ENCODE peak calls at places on chromosome 7, in seven cellular contexts. One of them, this sample, is unnamed.

GRCh38 chr7:33646166-33646565 is 259.2 kb upstream of the BMPER start:
- DNase-seq in Calu3: no peak
- DNase-seq in lung: no peak
- DNase-seq in ascending aorta: no peak
- DNase-seq in A549: no peak
- DNase-seq in fibroblast of mammary gland: no peak
- DNase-seq in cardiac fibroblast: no peak
- DNase-seq in this sample: no peak

GRCh38 chr7:16223963-16224707 is 197.2 kb downstream of the CRPPA start:
- DNase-seq in Calu3: no peak
- DNase-seq in lung: no peak
- DNase-seq in ascending aorta: no peak
- DNase-seq in A549: no peak
- DNase-seq in fibroblast of mammary gland: no peak
- DNase-seq in cardiac fibroblast: no peak
- DNase-seq in this sample: no peak

GRCh38 chr7:133940368-133940767 is 186.8 kb upstream of the LRGUK start:
- DNase-seq in Calu3: no peak
- DNase-seq in lung: no peak
- DNase-seq in ascending aorta: no peak
- DNase-seq in A549: no peak
- DNase-seq in fibroblast of mammary gland: no peak
- DNase-seq in cardiac fibroblast: no peak
- DNase-seq in this sample: no peak

GRCh38 chr7:5532520-5533335 is 109.1 kb upstream of the TNRC18 start:
- DNase-seq in Calu3: peak; percentile 95
- DNase-seq in lung: peak; percentile 78
- DNase-seq in ascending aorta: peak; percentile 81
- DNase-seq in A549: no peak
- DNase-seq in fibroblast of mammary gland: no peak
- DNase-seq in cardiac fibroblast: no peak
- DNase-seq in this sample: peak; percentile 28

GRCh38 chr7:116689787-116690186 is 17.8 kb downstream of the MET start:
- DNase-seq in Calu3: peak; percentile 45
- DNase-seq in lung: peak; percentile 58
- DNase-seq in ascending aorta: no peak
- DNase-seq in A549: no peak
- DNase-seq in fibroblast of mammary gland: no peak
- DNase-seq in cardiac fibroblast: peak; percentile 44
- DNase-seq in this sample: no peak

GRCh38 chr7:80127412-80128150 is 7.0 kb upstream of the GNAI1 start:
- DNase-seq in Calu3: peak; percentile 12
- DNase-seq in lung: no peak
- DNase-seq in ascending aorta: no peak
- DNase-seq in A549: no peak
- DNase-seq in fibroblast of mammary gland: no peak
- DNase-seq in cardiac fibroblast: no peak
- DNase-seq in this sample: no peak

GRCh38 chr7:139680676-139681462 is 96.9 kb downstream of the HIPK2 start:
- DNase-seq in Calu3: peak; percentile 63
- DNase-seq in lung: peak; percentile 51
- DNase-seq in ascending aorta: peak; percentile 94
- DNase-seq in A549: peak; percentile 90
- DNase-seq in fibroblast of mammary gland: peak; percentile 99
- DNase-seq in cardiac fibroblast: peak; percentile 99
- DNase-seq in this sample: no peak

GRCh38 chr7:127769696-127770400 is 117.9 kb downstream of the SND1 start:
- DNase-seq in Calu3: no peak
- DNase-seq in lung: no peak
- DNase-seq in ascending aorta: no peak
- DNase-seq in A549: no peak
- DNase-seq in fibroblast of mammary gland: no peak
- DNase-seq in cardiac fibroblast: peak; percentile 43
- DNase-seq in this sample: no peak

GRCh38 chr7:405489-406211 is 114.0 kb downstream of the PDGFA start:
- DNase-seq in Calu3: no peak
- DNase-seq in lung: no peak
- DNase-seq in ascending aorta: no peak
- DNase-seq in A549: no peak
- DNase-seq in fibroblast of mammary gland: no peak
- DNase-seq in cardiac fibroblast: no peak
- DNase-seq in this sample: no peak

GRCh38 chr7:27689045-27689877 is 26.6 kb upstream of the HIBADH start:
- DNase-seq in Calu3: peak; percentile 69
- DNase-seq in lung: no peak
- DNase-seq in ascending aorta: no peak
- DNase-seq in A549: no peak
- DNase-seq in fibroblast of mammary gland: no peak
- DNase-seq in cardiac fibroblast: peak; percentile 57
- DNase-seq in this sample: no peak

GRCh38 chr7:35820858-35821257 is 20.0 kb downstream of the SEPTIN7 start:
- DNase-seq in Calu3: no peak
- DNase-seq in lung: no peak
- DNase-seq in ascending aorta: no peak
- DNase-seq in A549: no peak
- DNase-seq in fibroblast of mammary gland: no peak
- DNase-seq in cardiac fibroblast: no peak
- DNase-seq in this sample: no peak

GRCh38 chr7:148694631-148695030 is 4.1 kb upstream of the CUL1 start:
- DNase-seq in Calu3: no peak
- DNase-seq in lung: no peak
- DNase-seq in ascending aorta: no peak
- DNase-seq in A549: no peak
- DNase-seq in fibroblast of mammary gland: no peak
- DNase-seq in cardiac fibroblast: no peak
- DNase-seq in this sample: no peak

GRCh38 chr7:47153571-47153970 is 428.3 kb downstream of the TNS3 start:
- DNase-seq in Calu3: peak; percentile 84
- DNase-seq in lung: peak; percentile 69
- DNase-seq in ascending aorta: no peak
- DNase-seq in A549: no peak
- DNase-seq in fibroblast of mammary gland: no peak
- DNase-seq in cardiac fibroblast: no peak
- DNase-seq in this sample: no peak

GRCh38 chr7:99379043-99379577 is 4.6 kb downstream of the ARPC1B start:
- DNase-seq in Calu3: no peak
- DNase-seq in lung: peak; percentile 80
- DNase-seq in ascending aorta: peak; percentile 94
- DNase-seq in A549: no peak
- DNase-seq in fibroblast of mammary gland: peak; percentile 98
- DNase-seq in cardiac fibroblast: peak; percentile 97
- DNase-seq in this sample: no peak

GRCh38 chr7:44912775-44913347 is 27.5 kb upstream of the PURB start:
- DNase-seq in Calu3: no peak
- DNase-seq in lung: no peak
- DNase-seq in ascending aorta: no peak
- DNase-seq in A549: no peak
- DNase-seq in fibroblast of mammary gland: peak; percentile 20
- DNase-seq in cardiac fibroblast: no peak
- DNase-seq in this sample: no peak

DNA sequence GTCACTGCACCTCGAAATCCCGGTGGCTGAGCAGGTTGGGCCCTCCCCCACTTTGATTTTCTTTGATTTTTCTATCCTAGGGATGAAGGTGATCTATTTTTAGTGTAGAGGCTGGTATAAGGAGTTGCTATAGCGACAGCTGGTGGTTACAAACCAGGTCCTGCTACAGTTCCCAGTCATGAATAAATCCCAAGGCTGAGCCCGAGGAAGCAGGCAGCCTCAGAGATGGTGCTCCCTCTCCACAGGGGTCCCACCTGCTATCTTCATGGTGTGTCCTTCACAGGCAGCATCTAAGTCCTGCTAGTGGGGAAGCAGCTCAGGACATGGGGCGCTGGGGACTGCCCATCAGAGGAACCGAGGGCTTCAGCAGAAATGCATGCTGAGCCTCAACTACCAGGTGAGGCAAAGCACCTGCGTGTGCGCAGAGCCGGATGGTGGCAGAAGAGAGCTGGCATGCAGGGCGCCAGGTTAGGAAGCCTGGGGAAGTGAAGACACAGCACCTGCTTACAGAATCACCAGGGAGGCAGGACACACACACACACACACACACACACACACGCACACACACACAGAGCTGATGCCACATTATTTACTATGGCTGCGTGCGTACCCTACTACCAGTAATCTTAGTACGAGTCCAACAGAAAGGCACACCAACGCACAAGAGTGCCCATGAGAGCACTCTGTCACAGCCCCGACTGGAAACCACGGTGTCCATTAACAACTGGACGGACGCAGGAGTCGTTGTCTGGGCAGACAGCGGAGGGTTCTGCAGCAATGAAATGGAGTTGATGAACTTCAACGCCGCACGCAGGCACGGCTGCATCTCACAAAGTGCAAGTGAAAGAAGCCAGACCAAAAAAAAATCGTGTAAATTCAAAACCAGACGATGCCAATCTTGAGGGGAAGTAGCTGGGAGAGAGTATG is 150.8 kb downstream of the PRKAG2 start:
- DNase-seq in Calu3: no peak
- DNase-seq in lung: no peak
- DNase-seq in ascending aorta: no peak
- DNase-seq in A549: no peak
- DNase-seq in fibroblast of mammary gland: no peak
- DNase-seq in cardiac fibroblast: no peak
- DNase-seq in this sample: no peak
- TF ChIP-seq CTCF in Calu3: no peak
- TF ChIP-seq CTCF in lung: no peak
- TF ChIP-seq CTCF in ascending aorta: no peak
- TF ChIP-seq CTCF in A549: no peak
- TF ChIP-seq CTCF in fibroblast of mammary gland: no peak
- TF ChIP-seq CTCF in cardiac fibroblast: no peak
- TF ChIP-seq CTCF in this sample: no peak

DNA sequence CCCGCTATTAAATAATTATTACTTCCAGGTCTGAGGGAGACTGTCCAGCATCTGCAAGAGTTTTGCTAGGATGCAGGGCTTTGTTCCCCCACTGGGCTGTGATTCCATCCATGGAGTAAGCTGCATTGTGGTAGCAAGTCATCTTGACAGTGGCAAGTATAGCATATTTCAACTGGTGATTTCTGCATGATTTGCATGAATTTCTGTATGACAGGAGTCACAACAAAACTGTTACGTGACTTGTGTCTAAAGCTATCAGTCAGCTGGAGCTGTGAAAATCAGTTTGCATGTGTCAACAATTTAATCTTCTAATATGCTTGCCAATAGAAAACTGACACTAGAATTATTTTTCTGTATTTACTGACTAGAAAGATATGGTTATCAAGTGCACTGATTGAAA is 344.3 kb downstream of the AUTS2 start:
- DNase-seq in Calu3: no peak
- DNase-seq in lung: no peak
- DNase-seq in ascending aorta: no peak
- DNase-seq in A549: no peak
- DNase-seq in fibroblast of mammary gland: no peak
- DNase-seq in cardiac fibroblast: no peak
- DNase-seq in this sample: no peak
- TF ChIP-seq CTCF in Calu3: no peak
- TF ChIP-seq CTCF in lung: no peak
- TF ChIP-seq CTCF in ascending aorta: no peak
- TF ChIP-seq CTCF in A549: no peak
- TF ChIP-seq CTCF in fibroblast of mammary gland: no peak
- TF ChIP-seq CTCF in cardiac fibroblast: no peak
- TF ChIP-seq CTCF in this sample: no peak

GRCh38 chr7:2892571-2892970 is 48.5 kb upstream of the GNA12 start:
- DNase-seq in Calu3: no peak
- DNase-seq in lung: no peak
- DNase-seq in ascending aorta: no peak
- DNase-seq in A549: no peak
- DNase-seq in fibroblast of mammary gland: no peak
- DNase-seq in cardiac fibroblast: no peak
- DNase-seq in this sample: no peak

GRCh38 chr7:2896141-2896540 is 52.0 kb upstream of the GNA12 start:
- DNase-seq in Calu3: no peak
- DNase-seq in lung: no peak
- DNase-seq in ascending aorta: no peak
- DNase-seq in A549: no peak
- DNase-seq in fibroblast of mammary gland: no peak
- DNase-seq in cardiac fibroblast: no peak
- DNase-seq in this sample: no peak

GRCh38 chr7:2894118-2894940 is 50.2 kb upstream of the GNA12 start:
- DNase-seq in Calu3: no peak
- DNase-seq in lung: no peak
- DNase-seq in ascending aorta: no peak
- DNase-seq in A549: no peak
- DNase-seq in fibroblast of mammary gland: no peak
- DNase-seq in cardiac fibroblast: no peak
- DNase-seq in this sample: no peak

GRCh38 chr7:2893411-2893861 is 49.3 kb upstream of the GNA12 start:
- DNase-seq in Calu3: no peak
- DNase-seq in lung: no peak
- DNase-seq in ascending aorta: no peak
- DNase-seq in A549: no peak
- DNase-seq in fibroblast of mammary gland: no peak
- DNase-seq in cardiac fibroblast: no peak
- DNase-seq in this sample: no peak

DNA sequence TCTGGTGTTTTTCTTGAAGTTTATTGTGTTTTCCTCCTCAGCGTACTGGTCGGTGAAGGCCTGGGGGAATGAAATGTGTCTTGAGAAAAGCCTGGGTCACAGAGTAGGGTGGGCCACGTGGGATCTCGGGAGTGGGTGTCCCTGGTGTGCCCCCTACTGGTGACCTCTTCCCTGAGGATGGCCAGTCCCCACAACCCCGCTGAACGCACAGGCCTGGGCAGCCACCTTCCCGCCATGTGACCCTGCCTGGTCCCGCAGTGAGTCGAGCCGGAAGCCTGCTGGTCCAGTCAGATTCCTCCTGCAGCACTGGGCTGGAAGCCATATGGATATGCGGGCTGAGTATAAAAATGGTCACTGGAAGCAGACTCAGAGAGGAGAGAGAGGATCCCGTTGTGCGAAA is 52.9 kb upstream of the GNA12 start:
- DNase-seq in Calu3: no peak
- DNase-seq in lung: no peak
- DNase-seq in ascending aorta: no peak
- DNase-seq in A549: no peak
- DNase-seq in fibroblast of mammary gland: no peak
- DNase-seq in cardiac fibroblast: no peak
- DNase-seq in this sample: no peak
- TF ChIP-seq CTCF in Calu3: no peak
- TF ChIP-seq CTCF in lung: no peak
- TF ChIP-seq CTCF in ascending aorta: no peak
- TF ChIP-seq CTCF in A549: no peak
- TF ChIP-seq CTCF in fibroblast of mammary gland: no peak
- TF ChIP-seq CTCF in cardiac fibroblast: no peak
- TF ChIP-seq CTCF in this sample: no peak

GRCh38 chr7:37427276-37427940 is 21.3 kb downstream of the ELMO1 start:
- DNase-seq in Calu3: no peak
- DNase-seq in lung: no peak
- DNase-seq in ascending aorta: no peak
- DNase-seq in A549: no peak
- DNase-seq in fibroblast of mammary gland: no peak
- DNase-seq in cardiac fibroblast: no peak
- DNase-seq in this sample: no peak
- TF ChIP-seq CTCF in Calu3: no peak
- TF ChIP-seq CTCF in lung: no peak
- TF ChIP-seq CTCF in ascending aorta: no peak
- TF ChIP-seq CTCF in A549: no peak
- TF ChIP-seq CTCF in fibroblast of mammary gland: no peak
- TF ChIP-seq CTCF in cardiac fibroblast: no peak
- TF ChIP-seq CTCF in this sample: no peak